ENCODE peak calls at places on chromosomes 1 and 21, in ten cellular contexts. S, H, D, Q, A, W, L, V, C and P are unnamed samples.

GRCh38 chr1:216600730-216601426 is 122.4 kb downstream of the ESRRG start:
- DNase-seq in S (peak), H (peak), D (no peak), Q (no peak), A (peak), W (peak), L (no peak), V (no peak), C (no peak), P (peak)

GRCh38 chr1:45009956-45010854 is 919 bp downstream of the HECTD3 start:
- DNase-seq in S (no peak), H (peak), D (no peak), Q (no peak), A (peak), W (no peak), L (peak), V (peak), C (peak), P (no peak)

GRCh38 chr1:159218846-159219636 is 14.4 kb downstream of the ACKR1 start:
- DNase-seq in S (no peak), H (no peak), D (no peak), Q (no peak), A (no peak), W (no peak), L (no peak), V (no peak), C (no peak), P (no peak)

GRCh38 chr1:158112994-158113758 is 67.5 kb upstream of the CD1D start:
- DNase-seq in S (peak), H (no peak), D (no peak), Q (no peak), A (no peak), W (peak), L (peak), V (peak), C (no peak), P (no peak)

GRCh38 chr1:149848340-149848771 is 51.0 kb upstream of the BOLA1 start:
- DNase-seq in S (peak), H (no peak), D (no peak), Q (no peak), A (peak), W (peak), L (no peak), V (peak), C (no peak), P (no peak)

GRCh38 chr1:236147521-236148470 is 5.5 kb downstream of the GPR137B start:
- DNase-seq in S (no peak), H (no peak), D (no peak), Q (no peak), A (no peak), W (no peak), L (no peak), V (no peak), C (no peak), P (no peak)

GRCh38 chr1:79398501-79398900 is 392.0 kb upstream of the ADGRL4 start:
- DNase-seq in S (no peak), H (no peak), D (no peak), Q (no peak), A (no peak), W (no peak), L (no peak), V (no peak), C (no peak), P (no peak)

GRCh38 chr1:245871881-245872280 is 635.2 kb downstream of the SMYD3 start:
- DNase-seq in S (no peak), H (no peak), D (no peak), Q (no peak), A (no peak), W (peak), L (no peak), V (no peak), C (no peak), P (no peak)

GRCh38 chr1:28196330-28196729 is 19.8 kb upstream of the PTAFR start:
- DNase-seq in S (no peak), H (no peak), D (no peak), Q (no peak), A (no peak), W (no peak), L (no peak), V (no peak), C (peak), P (no peak)

GRCh38 chr1:225879521-225880209 is 2.5 kb downstream of the TMEM63A start:
- DNase-seq in S (no peak), H (peak), D (no peak), Q (no peak), A (no peak), W (no peak), L (peak), V (peak), C (peak), P (no peak)

GRCh38 chr21:25385912-25386474 is 221.3 kb downstream of the MRPL39 start:
- DNase-seq in S (peak), H (no peak), D (no peak), Q (no peak), A (peak), W (peak), L (no peak), V (peak), C (peak), P (no peak)

GRCh38 chr1:12344611-12345299 is 114.9 kb downstream of the VPS13D start:
- DNase-seq in S (no peak), H (no peak), D (peak), Q (no peak), A (no peak), W (no peak), L (no peak), V (peak), C (no peak), P (no peak)

GRCh38 chr1:77511440-77511840 is 171.0 kb downstream of the ZZZ3 start:
- DNase-seq in S (no peak), H (no peak), D (no peak), Q (no peak), A (no peak), W (peak), L (no peak), V (no peak), C (no peak), P (no peak)

GRCh38 chr1:93839307-93839706 is 39.7 kb downstream of the DNTTIP2 start:
- DNase-seq in S (no peak), H (no peak), D (peak), Q (no peak), A (peak), W (peak), L (no peak), V (no peak), C (no peak), P (no peak)

GRCh38 chr1:160546942-160547341 is 23.9 kb upstream of the SLAMF6 start:
- DNase-seq in S (no peak), H (no peak), D (no peak), Q (peak), A (no peak), W (no peak), L (no peak), V (no peak), C (no peak), P (no peak)

GRCh38 chr1:29475256-29475800 is 239.0 kb downstream of the PTPRU start:
- DNase-seq in S (no peak), H (no peak), D (no peak), Q (no peak), A (no peak), W (no peak), L (no peak), V (no peak), C (no peak), P (no peak)

GRCh38 chr21:34357889-34358288 is 5.9 kb upstream of the KCNE2 start:
- DNase-seq in S (no peak), H (no peak), D (no peak), Q (no peak), A (no peak), W (no peak), L (no peak), V (no peak), C (no peak), P (no peak)

GRCh38 chr1:88892146-88892877 is 945 bp upstream of the GTF2B start:
- DNase-seq in S (peak), H (no peak), D (no peak), Q (no peak), A (peak), W (peak), L (no peak), V (peak), C (no peak), P (no peak)

GRCh38 chr1:39189592-39190041 is 14.9 kb upstream of the MACF1 start:
- DNase-seq in S (no peak), H (no peak), D (no peak), Q (no peak), A (no peak), W (peak), L (no peak), V (no peak), C (peak), P (no peak)

GRCh38 chr1:110053557-110054428 is 16.7 kb downstream of the ALX3 start:
- DNase-seq in S (peak), H (peak), D (no peak), Q (no peak), A (peak), W (peak), L (peak), V (peak), C (peak), P (no peak)

GRCh38 chr1:30274176-30274936 is 449.0 kb downstream of the MATN1 start:
- DNase-seq in S (no peak), H (peak), D (no peak), Q (no peak), A (no peak), W (no peak), L (no peak), V (no peak), C (no peak), P (peak)

GRCh38 chr1:64112281-64112680 is 91.1 kb upstream of the UBE2U start:
- DNase-seq in S (no peak), H (no peak), D (no peak), Q (no peak), A (peak), W (peak), L (no peak), V (no peak), C (no peak), P (no peak)

GRCh38 chr1:206898089-206898908 is 1.1 kb downstream of the IL24 start:
- DNase-seq in S (no peak), H (no peak), D (no peak), Q (no peak), A (peak), W (peak), L (no peak), V (no peak), C (no peak), P (no peak)

GRCh38 chr1:47647327-47647845 is 209.5 kb downstream of the FOXD2 start:
- DNase-seq in S (no peak), H (no peak), D (no peak), Q (no peak), A (no peak), W (no peak), L (no peak), V (no peak), C (no peak), P (no peak)